ENCODE peak calls at places on chromosome 1, in six cellular contexts. J is tibial artery, G is mucosa of descending colon, X is PC-9, U is uterus, K is IMR-90. F is an unnamed sample.

GRCh38 chr1:202942431-202942830 is 15.4 kb upstream of the KLHL12 start:
- DNase-seq in J (no peak), G (no peak), X (no peak), U (no peak), K (no peak), F (no peak)

GRCh38 chr1:60227581-60228252 is 154.1 kb upstream of the C1orf87 start:
- DNase-seq in J (no peak), G (no peak), X (no peak), U (no peak), K (peak; percentile 0), F (no peak)

GRCh38 chr1:112713466-112714312 is 1.4 kb downstream of the PPM1J start:
- DNase-seq in J (no peak), G (no peak), X (peak; percentile 50), U (peak; percentile 24), K (no peak), F (no peak)

GRCh38 chr1:222613627-222614026 is 4.3 kb upstream of the MIA3 start:
- DNase-seq in J (no peak), G (no peak), X (no peak), U (no peak), K (no peak), F (no peak)

GRCh38 chr1:7218210-7218832 is 433.1 kb downstream of the CAMTA1 start:
- DNase-seq in J (no peak), G (no peak), X (peak; percentile 28), U (no peak), K (peak; percentile 63), F (no peak)

GRCh38 chr1:171793656-171794055 is 12.2 kb downstream of the METTL13 start:
- DNase-seq in J (no peak), G (no peak), X (no peak), U (no peak), K (peak; percentile 23), F (no peak)

GRCh38 chr1:21270086-21270689 is 20.1 kb downstream of the ECE1 start:
- DNase-seq in J (peak; percentile 86), G (peak; percentile 85), X (peak; percentile 46), U (peak; percentile 70), K (peak; percentile 52), F (peak; percentile 88)

GRCh38 chr1:37999434-38000232 is 5.7 kb downstream of the FHL3 start:
- DNase-seq in J (peak; percentile 71), G (no peak), X (peak; percentile 62), U (peak; percentile 59), K (peak; percentile 66), F (no peak)

GRCh38 chr1:247862756-247863155 is 5.8 kb downstream of the TRIM58 start:
- DNase-seq in J (no peak), G (no peak), X (no peak), U (no peak), K (no peak), F (no peak)

GRCh38 chr1:54334996-54335395 is 71.2 kb downstream of the SSBP3 start:
- DNase-seq in J (no peak), G (no peak), X (no peak), U (no peak), K (peak; percentile 85), F (no peak)

GRCh38 chr1:117030271-117030877 is 28.8 kb downstream of the CD101 start:
- DNase-seq in J (no peak), G (no peak), X (no peak), U (no peak), K (no peak), F (no peak)

GRCh38 chr1:203051841-203052324 is 25.6 kb downstream of the PPFIA4 start:
- DNase-seq in J (no peak), G (no peak), X (no peak), U (peak; percentile 60), K (no peak), F (no peak)

GRCh38 chr1:33902486-33903209 is 38.8 kb downstream of the HMGB4 start:
- DNase-seq in J (no peak), G (no peak), X (no peak), U (no peak), K (no peak), F (peak; percentile 50)

GRCh38 chr1:161068306-161069200 is 1.1 kb downstream of the ARHGAP30 start:
- DNase-seq in J (peak; percentile 80), G (peak; percentile 72), X (no peak), U (no peak), K (no peak), F (peak; percentile 68)

DNA sequence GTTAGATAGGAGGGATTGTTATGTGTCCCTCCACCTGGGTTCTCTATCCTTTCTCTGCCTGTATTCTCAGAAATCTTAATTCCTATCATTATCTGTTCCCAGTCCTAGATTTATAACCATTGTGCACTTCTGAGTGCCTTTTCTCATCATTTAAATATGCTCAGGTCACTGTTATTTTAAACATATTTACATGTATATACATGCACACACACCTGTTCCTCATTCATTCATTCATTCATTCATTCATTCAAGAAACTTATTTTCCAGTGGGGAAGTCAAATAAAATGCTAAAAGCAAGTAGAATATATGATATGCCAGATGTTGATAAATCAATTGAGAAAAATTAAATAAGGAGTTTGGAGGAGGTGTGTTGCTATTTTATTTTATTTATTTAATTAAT is 110.3 kb downstream of the NEK7 start:
- DNase-seq in J (no peak), G (no peak), X (no peak), U (no peak), K (no peak), F (no peak)
- H3K4me1 ChIP-seq in J (peaks cover 31% of the 10 kb centered on the region), G (no peaks in the 10 kb centered on the region), X (no peaks in the 10 kb centered on the region), U (no peaks in the 10 kb centered on the region), K (peaks cover 13% of the 10 kb centered on the region), F (peaks cover 43% of the 10 kb centered on the region)

DNA sequence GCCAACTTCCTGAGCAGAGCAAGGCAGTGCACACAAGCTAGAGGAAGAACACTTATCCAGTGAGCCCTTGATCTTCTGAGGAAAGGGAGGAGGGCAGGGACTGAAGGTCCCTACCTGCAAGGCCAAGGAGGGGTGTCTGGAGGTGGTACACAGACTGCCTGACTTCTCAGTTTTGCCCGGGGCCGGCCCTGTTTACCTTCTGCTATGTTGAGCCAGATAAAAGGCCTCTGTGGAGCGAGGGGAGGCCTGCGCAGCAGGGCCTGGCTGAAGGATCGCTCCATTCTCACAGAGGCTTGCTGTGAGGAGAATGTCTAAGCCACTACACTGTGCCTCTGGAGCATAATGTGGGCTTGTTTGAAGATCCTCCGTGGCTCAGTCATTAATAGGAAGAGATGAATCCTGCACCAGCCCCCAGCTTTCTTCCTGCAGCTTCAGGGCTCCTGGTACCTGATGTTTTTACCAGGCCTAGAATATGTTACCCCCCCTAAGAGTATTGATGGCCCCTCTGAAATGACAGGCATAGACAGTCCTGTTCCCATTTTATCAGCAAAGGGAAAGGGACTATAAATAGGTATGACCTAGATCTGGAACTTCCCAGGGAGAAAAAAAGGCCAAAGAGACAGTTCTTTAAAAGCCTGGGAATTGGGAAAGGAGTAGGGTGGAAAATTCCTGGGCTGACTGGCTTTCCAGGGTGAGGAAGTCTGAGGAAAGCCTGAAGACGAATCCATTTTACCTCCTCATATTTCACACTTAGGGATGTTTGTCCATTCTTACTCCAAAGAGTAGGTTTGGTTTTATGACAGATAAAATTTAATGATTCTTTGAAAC is 4.7 kb downstream of the POGK start:
- DNase-seq in J (no peak), G (no peak), X (no peak), U (no peak), K (peak; percentile 14), F (no peak)
- H3K4me3 ChIP-seq in J (no peak overlapping the region), G (no peak overlapping the region), X (no peak overlapping the region), U (no peak overlapping the region), K (no peak overlapping the region), F (peak overlapping the region; percentile 8)

DNA sequence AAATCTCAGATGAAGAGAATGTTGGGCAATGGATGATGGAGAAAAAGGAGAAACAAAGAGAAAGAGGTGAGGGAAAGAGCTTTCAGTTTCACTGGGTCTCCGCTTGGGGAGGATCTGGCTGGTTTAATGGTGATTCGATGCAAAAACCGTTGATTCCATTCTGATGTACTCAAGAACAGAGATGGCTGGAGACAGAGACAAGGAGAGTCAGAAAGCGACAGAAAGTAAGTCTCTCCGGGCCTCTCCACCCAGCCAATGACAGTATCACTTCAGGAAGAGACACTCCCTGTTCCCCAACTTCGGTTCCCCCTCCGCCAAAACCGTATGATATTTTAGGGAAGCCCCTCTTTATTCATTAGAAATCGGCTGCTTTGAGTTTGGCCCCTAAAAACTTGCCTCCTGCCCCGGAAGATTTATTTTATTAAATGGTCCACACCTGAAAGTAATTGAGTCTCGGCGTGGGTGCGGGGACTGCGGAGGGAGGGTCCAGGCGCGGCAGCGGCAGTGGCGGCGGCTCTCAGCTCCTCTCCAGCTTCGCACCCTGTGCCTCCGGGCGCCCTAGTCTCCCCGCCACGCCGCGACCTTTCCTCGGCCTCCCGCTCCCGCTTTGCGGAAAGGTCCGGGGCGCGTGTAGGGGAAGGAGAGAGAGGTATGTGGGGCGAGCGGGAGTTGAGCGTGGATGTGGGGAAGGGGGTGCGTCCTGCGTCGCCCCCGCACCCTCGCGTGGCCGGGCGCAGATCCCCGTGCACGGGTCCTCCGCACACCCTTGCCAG is 13.2 kb upstream of the ALX3 start:
- DNase-seq in J (no peak), G (no peak), X (no peak), U (no peak), K (no peak), F (no peak)
- TF ChIP-seq CTCF in J (no peak), G (no peak), X (no peak), U (no peak), K (no peak), F (no peak)

GRCh38 chr1:228792601-228793000 is 57.3 kb downstream of the RHOU start:
- DNase-seq in J (no peak), G (no peak), X (no peak), U (no peak), K (no peak), F (no peak)

GRCh38 chr1:228795578-228795977 is 60.3 kb downstream of the RHOU start:
- DNase-seq in J (no peak), G (no peak), X (no peak), U (peak; percentile 39), K (no peak), F (no peak)

GRCh38 chr1:228794173-228794572 is 58.9 kb downstream of the RHOU start:
- DNase-seq in J (no peak), G (no peak), X (no peak), U (no peak), K (no peak), F (no peak)

GRCh38 chr1:228793032-228793431 is 57.8 kb downstream of the RHOU start:
- DNase-seq in J (no peak), G (no peak), X (no peak), U (no peak), K (no peak), F (no peak)

DNA sequence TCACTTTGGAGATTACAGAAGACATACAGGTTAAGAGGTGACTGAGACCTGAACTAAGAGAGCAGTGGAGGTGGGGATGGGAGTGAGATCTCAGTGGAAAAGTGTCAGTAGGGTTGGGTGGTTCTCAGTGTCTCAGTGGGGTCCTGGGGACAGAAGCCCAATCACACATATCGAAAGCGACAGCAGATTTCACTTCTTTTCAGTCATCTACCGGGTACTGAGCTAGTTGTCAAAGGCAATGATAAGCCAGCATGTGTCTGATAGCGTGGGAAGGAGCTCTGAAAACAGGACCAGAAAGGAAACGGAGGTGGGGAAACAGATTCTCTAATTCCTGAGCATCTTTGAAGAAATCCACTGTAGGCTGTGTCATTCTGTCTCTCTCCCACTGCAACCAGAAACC is 59.5 kb downstream of the RHOU start:
- DNase-seq in J (no peak), G (no peak), X (no peak), U (no peak), K (no peak), F (no peak)
- H3K4me1 ChIP-seq in J (no peaks in the 10 kb centered on the region), G (no peaks in the 10 kb centered on the region), X (no peaks in the 10 kb centered on the region), U (peaks cover 7% of the 10 kb centered on the region), K (no peaks in the 10 kb centered on the region), F (no peaks in the 10 kb centered on the region)